ENCODE peak calls at places on chromosomes 1 and 21, in six cellular contexts. L, R, Q, F, P and H are unnamed samples.

GRCh38 chr1:8661185-8662110 is 156.0 kb downstream of the RERE start:
- DNase-seq in P (peak; percentile 94), R (peak; percentile 92), Q (no peak), L (no peak), F (no peak), H (no peak)

GRCh38 chr21:26835027-26835713 is 10.0 kb downstream of the ADAMTS1 start:
- DNase-seq in L (no peak), F (no peak), Q (no peak), R (peak; percentile 80), P (peak; percentile 83), H (peak; percentile 44)

GRCh38 chr1:221169447-221169889 is 290.2 kb downstream of the HLX start:
- DNase-seq in L (no peak), R (no peak), F (no peak), P (no peak), Q (no peak), H (no peak)

GRCh38 chr1:15749399-15750291 is 7.3 kb downstream of the TMEM82 start:
- DNase-seq in F (no peak), Q (no peak), P (no peak), L (no peak), R (no peak), H (no peak)

GRCh38 chr21:17901458-17902092 is 82.4 kb upstream of the C21orf91 start:
- DNase-seq in F (no peak), Q (no peak), P (peak; percentile 11), R (no peak), L (no peak), H (no peak)

GRCh38 chr1:178004926-178005391 is 35.1 kb upstream of the SEC16B start:
- DNase-seq in Q (no peak), P (peak; percentile 78), F (no peak), R (peak; percentile 70), L (no peak), H (no peak)

GRCh38 chr21:42164064-42164789 is 54.7 kb upstream of the ABCG1 start:
- DNase-seq in F (peak; percentile 61), L (no peak), R (peak; percentile 25), Q (peak; percentile 78), P (no peak), H (peak; percentile 82)

GRCh38 chr1:214917081-214917635 is 165.4 kb upstream of the KCNK2 start:
- DNase-seq in Q (no peak), L (no peak), F (no peak), P (no peak), R (no peak), H (no peak)

GRCh38 chr1:41906977-41907376 is 11.7 kb downstream of the HIVEP3 start:
- DNase-seq in Q (no peak), F (no peak), R (no peak), P (no peak), L (no peak), H (no peak)

GRCh38 chr1:55876276-55877060 is 661.3 kb upstream of the USP24 start:
- DNase-seq in F (peak; percentile 51), L (no peak), P (no peak), Q (no peak), R (peak; percentile 24), H (peak; percentile 62)

GRCh38 chr1:247373721-247374141 is 42.1 kb upstream of the ZNF496 start:
- DNase-seq in L (peak; percentile 19), Q (peak; percentile 44), P (peak; percentile 50), F (peak; percentile 41), R (peak; percentile 63), H (peak; percentile 66)

GRCh38 chr1:165827199-165828102 is at the start of gene UCK2:
- DNase-seq in R (peak; percentile 92), Q (peak; percentile 76), F (peak; percentile 77), P (peak; percentile 70), L (peak; percentile 2), H (peak; percentile 85)

GRCh38 chr1:214670098-214670497 is 67.1 kb downstream of the CENPF start:
- DNase-seq in F (peak; percentile 42), R (peak; percentile 40), L (no peak), Q (no peak), P (peak; percentile 57), H (peak; percentile 65)

GRCh38 chr1:114482585-114482984 is 28.4 kb downstream of the TRIM33 start:
- DNase-seq in P (no peak), Q (peak; percentile 32), R (no peak), L (peak; percentile 7), F (no peak), H (no peak)